ENCODE peak calls at places on chromosomes 12 and 14, in eight cellular contexts. M is tibial artery, F is neural progenitor cell, N is aorta, B is cardiac muscle cell, R is kidney epithelial cell, Z is Panc1, E is mesenchymal stem cell. K is an unnamed sample. For H3K36me3, the result is how much of the 10 kb centered on the place peaks cover.

GRCh38 chr12:9760699-9761406 is at the start of gene CD69:
- DNase-seq in M (no peak), F (peak), N (no peak), B (no peak), R (peak), Z (no peak), E (peak), K (no peak)

GRCh38 chr12:48002773-48003218 is 1.5 kb downstream of the COL2A1 start:
- DNase-seq in M (no peak), F (peak), N (peak), B (peak), R (no peak), Z (no peak), E (peak), K (peak)

GRCh38 chr12:120079352-120080042 is 37.1 kb downstream of the RAB35 start:
- DNase-seq in M (peak), F (no peak), N (peak), B (no peak), R (peak), Z (no peak), E (no peak), K (no peak)

GRCh38 chr12:120939954-120940353 is 35.8 kb upstream of the SPPL3 start:
- DNase-seq in M (no peak), F (no peak), N (no peak), B (no peak), R (no peak), Z (no peak), E (no peak), K (no peak)

GRCh38 chr14:73757381-73757780 is 43.2 kb upstream of the PNMA1 start:
- DNase-seq in M (no peak), F (no peak), N (no peak), B (no peak), R (no peak), Z (no peak), E (no peak), K (no peak)

GRCh38 chr14:76832503-76832988 is 6.3 kb downstream of the LRRC74A start:
- DNase-seq in M (no peak), F (no peak), N (no peak), B (no peak), R (no peak), Z (no peak), E (no peak), K (peak)

GRCh38 chr14:52227559-52228222 is 39.8 kb upstream of the PTGDR start:
- DNase-seq in M (no peak), F (no peak), N (no peak), B (no peak), R (no peak), Z (no peak), E (no peak), K (no peak)

GRCh38 chr14:100910888-100911664 is 7.6 kb upstream of the RTL1 start:
- DNase-seq in M (no peak), F (no peak), N (peak), B (no peak), R (no peak), Z (no peak), E (no peak), K (no peak)

GRCh38 chr12:9925746-9926393 is 6.3 kb downstream of the CLEC2A start:
- DNase-seq in M (no peak), F (peak), N (no peak), B (peak), R (peak), Z (no peak), E (peak), K (peak)

GRCh38 chr14:100417466-100417865 is 94.3 kb downstream of the SLC25A47 start:
- DNase-seq in M (no peak), F (peak), N (peak), B (peak), R (peak), Z (peak), E (peak), K (peak)

GRCh38 chr12:2332947-2333346 is 280.2 kb downstream of the CACNA1C start:
- DNase-seq in M (peak), F (no peak), N (peak), B (no peak), R (no peak), Z (no peak), E (no peak), K (no peak)

GRCh38 chr14:23033801-23034497 is 751 bp downstream of the PSMB5 start:
- DNase-seq in M (no peak), F (no peak), N (peak), B (no peak), R (no peak), Z (no peak), E (no peak), K (peak)

GRCh38 chr12:50986961-50987737 is 34.8 kb downstream of the HIGD1C start:
- DNase-seq in M (no peak), F (peak), N (no peak), B (peak), R (no peak), Z (peak), E (peak), K (peak)

GRCh38 chr12:93003540-93004239 is 74.6 kb upstream of the EEA1 start:
- DNase-seq in M (no peak), F (no peak), N (no peak), B (no peak), R (no peak), Z (no peak), E (peak), K (no peak)

GRCh38 chr14:30419037-30419436 is 139.9 kb upstream of the G2E3 start:
- DNase-seq in M (no peak), F (no peak), N (no peak), B (no peak), R (no peak), Z (no peak), E (no peak), K (no peak)

GRCh38 chr14:41899416-41899815 is 292.7 kb downstream of the LRFN5 start:
- DNase-seq in M (no peak), F (no peak), N (no peak), B (no peak), R (no peak), Z (no peak), E (peak), K (peak)

GRCh38 chr14:73935666-73936065 is 14.2 kb downstream of the FAM161B start:
- DNase-seq in M (no peak), F (no peak), N (no peak), B (no peak), R (no peak), Z (no peak), E (peak), K (peak)

GRCh38 chr14:69291891-69292586 is 32.1 kb downstream of the GALNT16 start:
- DNase-seq in M (peak), F (no peak), N (no peak), B (no peak), R (no peak), Z (no peak), E (peak), K (peak)

GRCh38 chr12:84636801-84637285 is 275.8 kb downstream of the SLC6A15 start:
- DNase-seq in M (no peak), F (no peak), N (no peak), B (no peak), R (no peak), Z (no peak), E (no peak), K (no peak)

GRCh38 chr14:52485350-52485960 is 66.8 kb downstream of the TXNDC16 start:
- DNase-seq in M (no peak), F (no peak), N (no peak), B (no peak), R (no peak), Z (no peak), E (no peak), K (no peak)

GRCh38 chr12:6752181-6752930 is 585 bp downstream of the MLF2 start:
- DNase-seq in M (peak), F (peak), N (peak), B (peak), R (no peak), Z (no peak), E (peak), K (peak)
- H3K36me3 ChIP-seq in M (under half), F (under half), N (under half), B (under half), R (under half), Z (under half), E (under half), K (under half)

GRCh38 chr12:67655829-67656614 is 7.5 kb downstream of the DYRK2 start:
- DNase-seq in M (no peak), F (no peak), N (no peak), B (no peak), R (no peak), Z (no peak), E (peak), K (no peak)
- H3K36me3 ChIP-seq in M (under half), F (under half), N (under half), B (under half), R (under half), Z (under half), E (half or more), K (half or more)

GRCh38 chr14:64421166-64421565 is 33.0 kb downstream of the MTHFD1 start:
- DNase-seq in M (no peak), F (no peak), N (no peak), B (no peak), R (peak), Z (no peak), E (no peak), K (no peak)

GRCh38 chr14:64417042-64417770 is 29.1 kb downstream of the MTHFD1 start:
- DNase-seq in M (no peak), F (no peak), N (no peak), B (no peak), R (no peak), Z (no peak), E (peak), K (no peak)

GRCh38 chr14:64416348-64416932 is 28.3 kb downstream of the MTHFD1 start:
- DNase-seq in M (no peak), F (no peak), N (no peak), B (no peak), R (no peak), Z (no peak), E (no peak), K (no peak)

GRCh38 chr14:64417771-64418125 is 29.6 kb downstream of the MTHFD1 start:
- DNase-seq in M (no peak), F (no peak), N (no peak), B (no peak), R (no peak), Z (no peak), E (no peak), K (no peak)

GRCh38 chr14:64419003-64419402 is 30.9 kb downstream of the MTHFD1 start:
- DNase-seq in M (no peak), F (no peak), N (no peak), B (no peak), R (no peak), Z (no peak), E (no peak), K (no peak)
- H3K36me3 ChIP-seq in M (half or more), F (under half), N (under half), B (under half), R (under half), Z (under half), E (half or more), K (half or more)

GRCh38 chr14:46325777-46326176 is 325.8 kb downstream of the RPL10L start:
- DNase-seq in M (no peak), F (no peak), N (no peak), B (no peak), R (no peak), Z (no peak), E (no peak), K (no peak)
- H3K36me3 ChIP-seq in M (under half), F (under half), N (under half), B (under half), R (under half), Z (under half), E (under half), K (under half)

GRCh38 chr12:131734336-131735152 is 23.7 kb downstream of the SFSWAP start:
- DNase-seq in M (no peak), F (no peak), N (no peak), B (no peak), R (no peak), Z (no peak), E (no peak), K (no peak)
- H3K36me3 ChIP-seq in M (half or more), F (under half), N (under half), B (under half), R (under half), Z (under half), E (half or more), K (under half)

GRCh38 chr12:112208511-112208910 is 83.2 kb downstream of the TRAFD1 start:
- DNase-seq in M (no peak), F (no peak), N (no peak), B (no peak), R (no peak), Z (no peak), E (no peak), K (no peak)
- H3K36me3 ChIP-seq in M (half or more), F (under half), N (under half), B (under half), R (under half), Z (under half), E (half or more), K (under half)

DNA sequence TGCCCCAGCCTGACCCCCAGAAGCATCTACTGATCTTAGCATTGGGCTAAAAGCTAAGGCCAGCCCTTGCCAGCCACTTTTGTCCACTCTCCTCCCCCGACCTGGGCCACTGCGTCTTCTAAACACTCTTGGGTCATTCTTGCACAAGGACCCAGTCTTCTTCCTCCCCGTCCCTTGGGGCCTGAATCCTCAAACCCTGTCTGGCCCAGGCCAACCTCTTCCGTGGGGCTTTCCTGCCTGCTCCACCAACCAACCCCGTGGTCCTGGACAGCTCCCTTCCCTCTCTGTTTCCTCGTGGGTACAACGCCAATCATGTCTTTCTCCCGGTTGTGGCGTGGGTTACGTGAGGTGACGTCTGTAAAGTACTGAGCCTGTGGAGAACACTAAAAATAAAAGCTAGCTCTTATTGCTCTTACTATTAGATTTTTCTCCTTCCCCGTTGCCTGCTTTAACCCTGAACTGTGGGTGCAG is 21.5 kb downstream of the FAM222A start:
- DNase-seq in M (peak), F (no peak), N (peak), B (no peak), R (no peak), Z (no peak), E (no peak), K (no peak)
- H3K36me3 ChIP-seq in M (under half), F (under half), N (under half), B (under half), R (under half), Z (under half), E (under half), K (under half)

GRCh38 chr12:11663128-11663527 is 13.7 kb downstream of the ETV6 start:
- DNase-seq in M (no peak), F (no peak), N (no peak), B (peak), R (no peak), Z (no peak), E (peak), K (peak)
- H3K36me3 ChIP-seq in M (under half), F (under half), N (under half), B (under half), R (under half), Z (under half), E (under half), K (under half)

DNA sequence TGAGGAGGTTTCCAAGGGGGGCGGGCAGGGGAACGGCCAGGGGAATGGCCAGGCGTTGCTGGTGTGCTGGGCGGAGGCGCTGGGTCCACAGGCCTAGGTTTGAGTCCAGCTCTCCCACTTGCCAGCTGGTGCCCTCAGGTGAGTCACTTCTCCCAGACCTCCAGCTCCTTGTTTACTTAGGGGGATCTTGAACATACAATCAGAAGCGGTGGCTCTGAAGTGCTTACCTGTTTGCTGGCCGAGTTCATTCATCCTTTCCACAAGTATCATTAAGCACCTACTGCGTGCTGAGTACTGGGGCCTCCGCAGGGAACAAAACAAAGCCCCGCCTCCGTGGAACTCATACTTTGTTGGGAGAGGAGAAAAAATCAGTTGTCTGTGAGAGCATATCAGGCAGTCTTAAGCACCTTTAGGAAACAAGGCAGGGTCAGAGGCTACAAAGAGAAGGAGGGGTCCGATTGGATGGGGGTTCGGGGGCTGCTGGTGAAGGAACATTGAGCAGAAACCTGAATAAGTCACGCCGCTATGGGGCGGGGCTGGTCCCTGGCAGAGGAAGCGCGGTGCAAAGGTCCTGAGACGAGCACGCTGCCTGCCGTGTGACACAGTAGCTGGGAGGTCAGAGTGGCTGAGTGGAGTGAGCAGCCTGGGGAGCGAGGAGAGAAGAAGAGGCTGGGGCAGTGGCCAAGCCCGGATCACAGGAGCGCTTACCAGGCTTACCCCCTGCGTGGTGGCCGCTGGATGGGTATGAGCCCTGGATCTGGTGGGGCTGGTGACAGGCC is 15.1 kb downstream of the MVK start:
- DNase-seq in M (no peak), F (peak), N (no peak), B (no peak), R (no peak), Z (no peak), E (no peak), K (no peak)
- H3K36me3 ChIP-seq in M (under half), F (under half), N (under half), B (under half), R (under half), Z (under half), E (half or more), K (under half)

K was measured in SJCRH30.